ENCODE peak calls at places on chromosomes 7 and 10, in eight cellular contexts. A is GM23248, N is SK-N-SH, F is body of pancreas, E is neuronal stem cell, Q is psoas muscle, P is cardiac muscle cell, K is AG04450. B is an unnamed sample.

GRCh38 chr10:103772096-103772845 is 83.1 kb downstream of the SH3PXD2A start:
- DNase-seq in N (peak; percentile 90), P (peak; percentile 81), Q (peak; percentile 92), A (peak; percentile 89), E (peak; percentile 72), K (peak; percentile 99), F (peak; percentile 66), B (peak; percentile 60)

GRCh38 chr10:124033887-124034218 is 59.5 kb downstream of the CHST15 start:
- DNase-seq in K (no peak), F (no peak), N (peak; percentile 50), E (no peak), Q (no peak), A (no peak), P (no peak), B (no peak)

GRCh38 chr7:28060371-28060950 is 120.1 kb downstream of the JAZF1 start:
- DNase-seq in K (no peak), P (no peak), Q (no peak), N (no peak), E (no peak), A (no peak), F (no peak), B (no peak)

GRCh38 chr7:3482147-3482921 is 181.3 kb downstream of the SDK1 start:
- DNase-seq in K (peak; percentile 3), F (peak; percentile 21), Q (no peak), N (peak; percentile 52), A (peak; percentile 9), E (peak; percentile 40), P (peak; percentile 51), B (no peak)

GRCh38 chr7:68432585-68432984 is 1165.7 kb upstream of the AUTS2 start:
- DNase-seq in Q (no peak), E (no peak), A (no peak), F (no peak), P (no peak), K (no peak), N (no peak), B (no peak)

GRCh38 chr7:33050425-33051318 is 11.9 kb downstream of the NT5C3A start:
- DNase-seq in F (no peak), A (peak; percentile 61), K (no peak), E (no peak), Q (no peak), N (peak; percentile 51), P (peak; percentile 36), B (peak; percentile 58)

GRCh38 chr7:30938435-30939316 is 25.1 kb upstream of the GHRHR start:
- DNase-seq in Q (peak; percentile 88), K (peak; percentile 32), N (peak; percentile 92), A (peak; percentile 62), E (peak; percentile 88), P (peak; percentile 87), F (peak; percentile 84), B (peak; percentile 73)

GRCh38 chr7:90681336-90682019 is 85.4 kb downstream of the CDK14 start:
- DNase-seq in K (no peak), N (no peak), E (no peak), P (no peak), A (peak; percentile 21), F (no peak), Q (no peak), B (no peak)

GRCh38 chr7:79590571-79591274 is 137.3 kb upstream of the MAGI2 start:
- DNase-seq in P (no peak), E (no peak), A (no peak), F (no peak), Q (no peak), N (no peak), K (no peak), B (no peak)

GRCh38 chr7:142385528-142386340 is 127.9 kb upstream of the PRSS58 start:
- DNase-seq in E (peak; percentile 26), K (peak; percentile 33), P (peak; percentile 59), A (peak; percentile 81), N (peak; percentile 62), F (peak; percentile 39), Q (peak; percentile 58), B (no peak)

GRCh38 chr10:78301891-78302738 is 268.5 kb downstream of the RPS24 start:
- DNase-seq in N (no peak), A (peak; percentile 8), F (no peak), Q (no peak), P (peak; percentile 57), K (no peak), E (no peak), B (no peak)

GRCh38 chr10:91198781-91199180 is 21.7 kb upstream of the PCGF5 start:
- DNase-seq in A (peak; percentile 88), P (no peak), Q (no peak), F (no peak), K (no peak), E (no peak), N (no peak), B (no peak)

GRCh38 chr10:69141304-69141703 is 17.3 kb downstream of the VPS26A start:
- DNase-seq in E (no peak), P (no peak), F (no peak), A (no peak), N (peak; percentile 4), K (no peak), Q (no peak), B (no peak)

GRCh38 chr7:73967832-73968295 is 60.1 kb upstream of the ELN start:
- DNase-seq in N (no peak), P (no peak), K (no peak), E (no peak), F (no peak), Q (peak; percentile 26), A (no peak), B (no peak)

GRCh38 chr7:143485500-143485899 is 7.8 kb downstream of the TAS2R41 start:
- DNase-seq in P (no peak), K (no peak), E (no peak), A (peak; percentile 70), N (no peak), F (no peak), Q (no peak), B (no peak)

GRCh38 chr7:144824360-144824759 is 11.5 kb downstream of the TPK1 start:
- DNase-seq in A (peak; percentile 89), E (no peak), Q (no peak), K (peak; percentile 8), N (no peak), F (no peak), P (no peak), B (no peak)

GRCh38 chr7:3520206-3520605 is 219.2 kb downstream of the SDK1 start:
- DNase-seq in E (no peak), Q (no peak), F (peak; percentile 82), N (no peak), A (no peak), K (no peak), P (peak; percentile 24), B (no peak)

GRCh38 chr7:136138991-136139390 is 161.8 kb upstream of the MTPN start:
- DNase-seq in Q (no peak), K (no peak), P (no peak), A (no peak), F (no peak), E (no peak), N (no peak), B (no peak)

GRCh38 chr10:110008518-110009339 is 945 bp downstream of the ADD3 start:
- DNase-seq in E (peak; percentile 15), P (peak; percentile 42), F (peak; percentile 76), N (peak; percentile 25), A (peak; percentile 50), Q (no peak), K (no peak), B (peak; percentile 42)

GRCh38 chr10:76026176-76026771 is 594.9 kb downstream of the LRMDA start:
- DNase-seq in A (no peak), E (no peak), K (no peak), F (no peak), P (no peak), N (no peak), Q (no peak), B (no peak)

GRCh38 chr10:90642136-90642535 is 215.7 kb downstream of the HTR7 start:
- DNase-seq in E (no peak), A (no peak), P (no peak), Q (no peak), N (no peak), K (no peak), F (no peak), B (no peak)

GRCh38 chr10:1629326-1630036 is 107.8 kb downstream of the ADARB2 start:
- DNase-seq in F (no peak), N (no peak), E (peak; percentile 66), P (peak; percentile 20), A (no peak), K (no peak), Q (no peak), B (no peak)

GRCh38 chr10:89522463-89522862 is 12.9 kb downstream of the SLC16A12 start:
- DNase-seq in E (no peak), P (no peak), Q (no peak), A (peak; percentile 22), N (no peak), F (no peak), K (no peak), B (no peak)

GRCh38 chr10:106506509-106507265 is 657.8 kb downstream of the SORCS1 start:
- DNase-seq in N (no peak), Q (no peak), E (no peak), P (no peak), A (peak; percentile 12), K (no peak), F (no peak), B (no peak)

DNA sequence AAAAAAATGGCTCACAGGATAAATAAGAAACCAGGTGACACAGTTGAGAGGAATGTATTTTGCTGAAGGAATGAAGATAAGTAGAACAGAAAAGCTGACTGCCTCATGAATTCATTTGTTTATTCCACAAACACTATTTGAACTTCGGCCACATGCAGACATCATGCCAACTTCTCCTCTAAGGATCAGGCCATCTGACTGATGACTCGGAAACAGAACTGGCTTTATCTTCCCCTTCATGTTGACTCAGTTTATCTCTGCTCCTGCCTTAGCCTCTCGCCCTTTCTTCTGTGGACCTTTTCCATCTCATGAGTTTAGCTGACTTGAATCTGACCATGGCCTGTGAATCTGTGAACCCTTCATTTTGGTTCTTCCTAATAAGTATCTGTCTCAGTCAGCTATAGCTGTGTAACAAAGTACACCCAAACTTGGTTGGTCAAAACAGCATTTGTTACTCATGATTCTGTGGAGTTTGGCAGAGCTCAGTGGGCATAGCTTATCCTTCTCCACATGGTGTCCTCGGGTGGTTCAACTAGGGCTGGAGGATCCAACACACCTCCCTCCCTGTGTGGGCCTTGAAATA is 44.0 kb upstream of the GRID1 start:
- DNase-seq in Q (no peak), A (peak; percentile 72), K (peak; percentile 37), E (no peak), F (peak; percentile 64), P (no peak), N (no peak), B (no peak)
- H3K27ac ChIP-seq in Q (no peak overlapping the region), A (peak overlapping the region; percentile 81), K (peak overlapping the region; percentile 58), E (no peak overlapping the region), F (peak overlapping the region; percentile 84), P (no peak overlapping the region), N (peak overlapping the region; percentile 44), B (peak overlapping the region; percentile 17)

GRCh38 chr7:44201813-44202212 is 1.0 kb downstream of the YKT6 start:
- DNase-seq in F (no peak), P (no peak), A (peak; percentile 69), K (no peak), Q (no peak), E (no peak), N (no peak), B (no peak)
- H3K27ac ChIP-seq in F (no peak overlapping the region), P (peak overlapping the region; percentile 87), A (peak overlapping the region; percentile 84), K (no peak overlapping the region), Q (peak overlapping the region; percentile 82), E (no peak overlapping the region), N (peak overlapping the region; percentile 80), B (no peak overlapping the region)

GRCh38 chr10:18650618-18651017 is 769 bp downstream of the NSUN6 start:
- DNase-seq in N (no peak), A (peak; percentile 14), E (no peak), Q (no peak), K (no peak), F (no peak), P (no peak), B (no peak)
- H3K27ac ChIP-seq in N (peak overlapping the region; percentile 93), A (peak overlapping the region; percentile 78), E (no peak overlapping the region), Q (peak overlapping the region; percentile 92), K (no peak overlapping the region), F (peak overlapping the region; percentile 91), P (no peak overlapping the region), B (no peak overlapping the region)

GRCh38 chr10:50326757-50327701 is 75.7 kb upstream of the ASAH2 start:
- DNase-seq in A (peak; percentile 80), K (no peak), F (no peak), E (no peak), P (no peak), Q (no peak), N (no peak), B (no peak)
- H3K27ac ChIP-seq in A (peak overlapping the region; percentile 73), K (peak overlapping the region; percentile 49), F (peak overlapping the region; percentile 41), E (no peak overlapping the region), P (no peak overlapping the region), Q (peak overlapping the region; percentile 77), N (peak overlapping the region; percentile 39), B (peak overlapping the region; percentile 64)

B was measured in tibial nerve.